ENCODE peak calls at places on chromosomes 5 and 9, in seven cellular contexts. N, E, D, Y, B, G and L are unnamed samples. For H3K9me3, the result is how much of the 10 kb centered on the place peaks cover.

GRCh38 chr5:43400082-43400481 is 12.1 kb downstream of the CCL28 start:
- DNase-seq in N (no peak), E (no peak), D (no peak), Y (no peak), B (no peak), G (no peak), L (no peak)

GRCh38 chr5:83900307-83900706 is 179.7 kb upstream of the HAPLN1 start:
- DNase-seq in N (no peak), E (no peak), D (no peak), Y (no peak), B (no peak), G (no peak), L (no peak)

GRCh38 chr9:36970007-36970888 is 63.8 kb downstream of the PAX5 start:
- DNase-seq in N (peak), E (no peak), D (no peak), Y (no peak), B (peak), G (no peak), L (no peak)

GRCh38 chr5:133544346-133544745 is 68.0 kb downstream of the FSTL4 start:
- DNase-seq in N (no peak), E (no peak), D (no peak), Y (no peak), B (no peak), G (no peak), L (no peak)

GRCh38 chr5:159242656-159243055 is 20.4 kb upstream of the UBLCP1 start:
- DNase-seq in N (no peak), E (no peak), D (no peak), Y (no peak), B (no peak), G (no peak), L (no peak)

GRCh38 chr5:15717002-15717401 is 217.0 kb downstream of the FBXL7 start:
- DNase-seq in N (no peak), E (no peak), D (no peak), Y (no peak), B (no peak), G (no peak), L (no peak)

GRCh38 chr5:31614147-31615030 is 24.5 kb upstream of the PDZD2 start:
- DNase-seq in N (no peak), E (no peak), D (no peak), Y (no peak), B (no peak), G (no peak), L (no peak)

GRCh38 chr5:181234116-181234454 is 9.6 kb downstream of the RACK1 start:
- DNase-seq in N (no peak), E (peak), D (peak), Y (no peak), B (no peak), G (no peak), L (no peak)

GRCh38 chr9:114301798-114302565 is 20.9 kb upstream of the ORM1 start:
- DNase-seq in N (no peak), E (no peak), D (no peak), Y (peak), B (peak), G (peak), L (peak)

GRCh38 chr5:154881986-154882385 is 23.6 kb downstream of the CNOT8 start:
- DNase-seq in N (no peak), E (no peak), D (no peak), Y (no peak), B (no peak), G (no peak), L (no peak)

GRCh38 chr5:154873791-154874331 is 15.4 kb downstream of the CNOT8 start:
- DNase-seq in N (no peak), E (no peak), D (peak), Y (no peak), B (no peak), G (no peak), L (no peak)

GRCh38 chr5:154884424-154884823 is 26.0 kb downstream of the CNOT8 start:
- DNase-seq in N (no peak), E (no peak), D (no peak), Y (no peak), B (no peak), G (no peak), L (no peak)

GRCh38 chr5:154878642-154879335 is 20.4 kb downstream of the CNOT8 start:
- DNase-seq in N (peak), E (no peak), D (no peak), Y (no peak), B (no peak), G (no peak), L (no peak)
- H3K9me3 ChIP-seq in N (under half), E (under half), D (under half), Y (under half), B (under half), G (under half), L (under half)

DNA sequence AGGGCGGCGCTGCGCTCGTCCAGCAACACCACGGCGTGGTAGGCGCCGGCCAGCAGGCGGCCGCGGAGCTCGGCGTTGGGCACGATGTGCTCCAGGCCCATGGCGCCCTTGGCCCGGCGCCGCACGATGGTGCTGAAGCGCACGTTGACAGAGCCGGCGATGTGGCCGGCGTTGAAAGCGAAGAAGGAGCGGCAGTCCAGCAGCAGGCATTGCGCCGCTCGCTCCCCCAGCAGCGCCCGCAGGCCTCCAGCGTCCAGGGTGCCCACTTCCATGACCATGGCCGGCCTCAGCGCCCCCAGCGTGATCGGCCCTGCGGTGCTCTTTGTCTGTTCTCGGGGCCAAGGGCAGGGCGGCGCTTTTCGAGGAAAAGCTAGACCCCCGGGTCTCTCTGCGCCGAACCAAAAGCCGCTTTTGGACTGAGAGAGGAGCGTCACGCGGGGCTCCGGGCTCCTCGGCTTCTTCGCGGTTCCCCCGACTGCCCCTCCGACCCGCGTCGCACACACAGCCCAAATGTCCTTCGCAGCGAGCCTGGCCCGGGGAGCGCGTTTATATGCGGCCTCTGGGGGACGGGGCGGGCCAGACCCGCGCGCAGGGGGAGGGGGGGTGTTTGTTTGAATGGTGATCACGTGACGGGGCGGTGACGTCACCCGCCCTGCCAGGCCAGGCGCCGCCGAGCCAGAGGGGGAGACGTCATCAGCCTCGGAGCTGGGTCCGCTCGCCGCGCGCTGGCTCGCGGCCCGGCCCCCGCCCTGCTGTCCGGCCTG is at the start of gene DUSP1:
- DNase-seq in N (peak), E (peak), D (peak), Y (peak), B (peak), G (peak), L (peak)
- TF ChIP-seq EP300 in N (peak), E (peak), D (no peak), Y (peak), B (no peak), G (no peak), L (peak)

DNA sequence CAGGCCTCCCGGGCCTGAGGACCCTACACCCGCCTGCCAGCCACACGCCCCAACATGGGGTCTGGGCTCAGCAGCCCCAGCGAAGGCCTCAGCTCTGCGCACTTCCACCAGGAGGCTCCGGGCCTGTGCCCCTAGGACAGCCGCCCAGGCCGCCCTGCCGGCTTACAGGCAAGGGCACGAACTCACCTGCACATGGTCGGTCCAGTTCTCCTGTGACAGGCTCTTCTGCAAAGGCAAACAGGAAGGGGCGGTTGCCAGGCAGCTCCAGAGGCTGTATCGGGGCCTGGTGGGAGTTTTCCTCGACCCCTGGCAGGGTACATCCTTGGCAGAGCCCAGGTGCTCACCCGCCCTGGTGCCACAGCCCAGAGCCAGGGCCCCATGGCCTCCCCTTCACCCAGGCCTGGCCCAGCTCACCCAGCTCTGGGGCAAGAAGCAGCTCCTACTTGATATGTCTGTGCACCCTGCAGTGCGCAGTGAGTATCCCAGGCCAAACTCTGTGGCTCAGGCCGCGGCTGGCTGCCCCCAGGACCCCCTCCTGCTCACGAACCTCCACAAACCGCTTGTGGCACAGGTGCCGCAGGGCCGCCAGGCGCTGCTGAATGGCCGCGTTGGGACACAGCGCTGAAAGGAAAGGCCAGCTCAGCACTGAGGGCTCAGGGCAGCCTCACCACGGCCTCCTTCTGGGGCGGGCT is 52.2 kb upstream of the NRARP start:
- DNase-seq in N (no peak), E (no peak), D (no peak), Y (no peak), B (no peak), G (no peak), L (peak)
- H3K9me3 ChIP-seq in N (under half), E (under half), D (under half), Y (under half), B (half or more), G (under half), L (under half)

DNA sequence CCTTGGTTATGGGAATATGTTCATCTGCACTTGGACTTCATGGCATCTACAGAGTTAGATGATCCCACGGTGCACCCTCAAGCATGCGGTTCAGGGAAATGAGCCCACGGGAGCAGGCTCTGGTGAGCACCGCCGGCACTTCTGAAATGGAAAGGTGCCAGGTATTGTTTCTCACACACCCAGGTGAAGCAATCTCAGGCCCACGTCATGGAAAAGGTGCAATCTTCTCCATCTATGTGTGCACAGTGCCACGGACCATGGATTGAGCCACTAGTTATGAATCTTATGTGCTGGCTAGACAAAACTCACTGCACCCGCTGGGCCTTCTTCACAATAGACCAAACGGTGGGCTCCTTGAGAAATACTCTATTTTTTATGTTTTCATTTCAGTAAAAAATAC is 27.3 kb downstream of the IRX1 start:
- DNase-seq in N (no peak), E (no peak), D (no peak), Y (no peak), B (no peak), G (no peak), L (no peak)
- TF ChIP-seq EP300 in N (no peak), E (no peak), D (no peak), Y (no peak), B (no peak), G (no peak), L (no peak)

GRCh38 chr5:179204572-179204971 is 140.7 kb downstream of the ADAMTS2 start:
- DNase-seq in N (no peak), E (no peak), D (no peak), Y (no peak), B (no peak), G (no peak), L (no peak)
- H3K9me3 ChIP-seq in N (under half), E (under half), D (under half), Y (under half), B (under half), G (under half), L (under half)